ENCODE peak calls at places on chromosomes 12 and 14, in six cellular contexts. S, O, M, X, Y and F are unnamed samples.

GRCh38 chr12:80321653-80322052 is 122.4 kb upstream of the PTPRQ start:
- DNase-seq in S (no peak), O (no peak), M (no peak), X (peak; percentile 40), Y (no peak), F (no peak)

GRCh38 chr14:65156568-65157366 is 54.5 kb upstream of the MAX start:
- DNase-seq in S (peak; percentile 65), O (no peak), M (no peak), X (peak; percentile 88), Y (no peak), F (peak; percentile 75)

GRCh38 chr14:58078068-58078467 is 73.9 kb downstream of the ARMH4 start:
- DNase-seq in S (no peak), O (no peak), M (no peak), X (peak; percentile 79), Y (no peak), F (no peak)

GRCh38 chr12:4272976-4273650 is 449 bp upstream of the CCND2 start:
- DNase-seq in S (no peak), O (no peak), M (no peak), X (no peak), Y (no peak), F (no peak)

GRCh38 chr14:90839024-90839888 is 23.0 kb upstream of the TTC7B start:
- DNase-seq in S (peak; percentile 77), O (no peak), M (no peak), X (peak; percentile 76), Y (peak; percentile 62), F (no peak)

GRCh38 chr12:19529933-19530630 is 90.8 kb downstream of the AEBP2 start:
- DNase-seq in S (no peak), O (no peak), M (no peak), X (peak; percentile 43), Y (no peak), F (no peak)

GRCh38 chr12:19847294-19848059 is 408.2 kb downstream of the AEBP2 start:
- DNase-seq in S (no peak), O (no peak), M (no peak), X (no peak), Y (no peak), F (no peak)

GRCh38 chr12:113537751-113538087 is 66.0 kb upstream of the LHX5 start:
- DNase-seq in S (no peak), O (no peak), M (no peak), X (no peak), Y (no peak), F (no peak)